ENCODE peak calls at places on chromosomes 2 and 18, in seven cellular contexts. I is EL; T is AG09309; W is NCI-H1694 treated with DMSO at 0.1 percent for 48 hours; V is HTR-8/SVneo; F is stimulated activated CD4-positive, alpha-beta T cell treated with anti-CD3 and anti-CD28 coated beads, Interleukin-4, amount 100 ng/mL, for 48 hours; B is cerebellum. P is an unnamed sample.
A peak's percentile ranks its signal among the peaks of the same experiment; 100 is the strongest.

GRCh38 chr2:73069041-73069854 is 2.3 kb downstream of the SFXN5 start:
- DNase-seq in I (no peak), T (no peak), W (no peak), V (no peak), F (no peak), B (no peak), P (no peak)

GRCh38 chr2:8676191-8676914 is 5.5 kb upstream of the ID2 start:
- DNase-seq in I (peak; percentile 74), T (no peak), W (no peak), V (no peak), F (no peak), B (peak; percentile 50), P (no peak)

GRCh38 chr18:10329116-10329515 is 125.3 kb upstream of the APCDD1 start:
- DNase-seq in I (peak; percentile 13), T (no peak), W (no peak), V (no peak), F (no peak), B (no peak), P (no peak)

GRCh38 chr18:31513189-31513907 is 15.4 kb downstream of the DSG2 start:
- DNase-seq in I (no peak), T (no peak), W (no peak), V (peak; percentile 51), F (no peak), B (no peak), P (peak; percentile 58)

GRCh38 chr2:100722125-100722524 is 97.8 kb upstream of the NPAS2 start:
- DNase-seq in I (no peak), T (no peak), W (no peak), V (no peak), F (no peak), B (no peak), P (no peak)

GRCh38 chr2:109481599-109481998 is 132.2 kb downstream of the SEPTIN10 start:
- DNase-seq in I (no peak), T (no peak), W (no peak), V (no peak), F (no peak), B (no peak), P (no peak)

GRCh38 chr2:59000796-59001195 is 759.7 kb upstream of the FANCL start:
- DNase-seq in I (no peak), T (no peak), W (no peak), V (no peak), F (no peak), B (no peak), P (no peak)

GRCh38 chr18:80130555-80130954 is 21.5 kb downstream of the ADNP2 start:
- DNase-seq in I (no peak), T (no peak), W (no peak), V (no peak), F (no peak), B (no peak), P (no peak)

GRCh38 chr18:68494802-68495560 is 219.9 kb downstream of the TMX3 start:
- DNase-seq in I (peak; percentile 83), T (peak; percentile 89), W (no peak), V (peak; percentile 44), F (no peak), B (no peak), P (peak; percentile 37)

GRCh38 chr2:232030229-232030628 is 68.7 kb downstream of the DIS3L2 start:
- DNase-seq in I (no peak), T (no peak), W (peak; percentile 5), V (no peak), F (no peak), B (no peak), P (no peak)

GRCh38 chr2:29011650-29012060 is 30.6 kb downstream of the TOGARAM2 start:
- DNase-seq in I (no peak), T (no peak), W (peak; percentile 42), V (no peak), F (peak; percentile 30), B (peak; percentile 22), P (no peak)

GRCh38 chr2:178128836-178129630 is 16.8 kb downstream of the RBM45 start:
- DNase-seq in I (no peak), T (no peak), W (no peak), V (no peak), F (no peak), B (no peak), P (no peak)

GRCh38 chr2:98647636-98648035 is 39.2 kb downstream of the UNC50 start:
- DNase-seq in I (peak; percentile 43), T (no peak), W (no peak), V (peak; percentile 12), F (no peak), B (no peak), P (peak; percentile 94)

GRCh38 chr2:73594241-73594640 is 48.0 kb downstream of the NAT8 start:
- DNase-seq in I (peak; percentile 22), T (no peak), W (no peak), V (no peak), F (no peak), B (no peak), P (no peak)

GRCh38 chr2:17816396-17817245 is at the start of gene MSGN1:
- DNase-seq in I (no peak), T (no peak), W (no peak), V (no peak), F (no peak), B (no peak), P (no peak)

GRCh38 chr18:46281185-46282176 is 177.3 kb downstream of the HAUS1 start:
- DNase-seq in I (peak; percentile 75), T (peak; percentile 32), W (peak; percentile 72), V (peak; percentile 48), F (peak; percentile 46), B (peak; percentile 72), P (no peak)

GRCh38 chr2:65329551-65329950 is 101.9 kb downstream of the ACTR2 start:
- DNase-seq in I (no peak), T (no peak), W (peak; percentile 93), V (no peak), F (no peak), B (no peak), P (no peak)

GRCh38 chr2:44155577-44156446 is 12.9 kb upstream of the PPM1B start:
- DNase-seq in I (no peak), T (no peak), W (no peak), V (peak; percentile 19), F (no peak), B (no peak), P (no peak)

GRCh38 chr2:70714141-70714905 is 53.7 kb downstream of the ADD2 start:
- DNase-seq in I (no peak), T (no peak), W (no peak), V (no peak), F (no peak), B (no peak), P (no peak)

GRCh38 chr2:71609958-71610357 is 156.6 kb downstream of the DYSF start:
- DNase-seq in I (peak; percentile 27), T (peak; percentile 23), W (peak; percentile 62), V (peak; percentile 64), F (no peak), B (peak; percentile 54), P (peak; percentile 4)

GRCh38 chr2:9288681-9289338 is 82.2 kb downstream of the ASAP2 start:
- DNase-seq in I (peak; percentile 67), T (no peak), W (no peak), V (no peak), F (no peak), B (no peak), P (no peak)

GRCh38 chr2:202002381-202002780 is 31.3 kb upstream of the FZD7 start:
- DNase-seq in I (no peak), T (no peak), W (no peak), V (no peak), F (no peak), B (no peak), P (no peak)

GRCh38 chr18:60100805-60101204 is 201.0 kb downstream of the PMAIP1 start:
- DNase-seq in I (no peak), T (no peak), W (no peak), V (no peak), F (no peak), B (no peak), P (no peak)

GRCh38 chr18:63795611-63796010 is 20.4 kb downstream of the SERPINB7 start:
- DNase-seq in I (no peak), T (no peak), W (no peak), V (no peak), F (no peak), B (no peak), P (no peak)

GRCh38 chr2:128563348-128563687 is 244.7 kb upstream of the HS6ST1 start:
- DNase-seq in I (peak; percentile 94), T (peak; percentile 93), W (no peak), V (no peak), F (no peak), B (peak; percentile 79), P (peak; percentile 33)

GRCh38 chr2:54466880-54467279 is 10.8 kb downstream of the SPTBN1 start:
- DNase-seq in I (no peak), T (no peak), W (no peak), V (no peak), F (no peak), B (no peak), P (no peak)

GRCh38 chr18:13973061-13973460 is 57.7 kb upstream of the MC2R start:
- DNase-seq in I (no peak), T (no peak), W (no peak), V (no peak), F (no peak), B (no peak), P (no peak)

GRCh38 chr2:11499081-11499743 is 33.3 kb upstream of the E2F6 start:
- DNase-seq in I (no peak), T (no peak), W (no peak), V (no peak), F (no peak), B (no peak), P (no peak)

GRCh38 chr18:35378206-35378795 is 1.2 kb upstream of the ZNF396 start:
- DNase-seq in I (peak; percentile 49), T (peak; percentile 18), W (no peak), V (no peak), F (no peak), B (no peak), P (no peak)

GRCh38 chr2:58313926-58314325 is 72.8 kb upstream of the FANCL start:
- DNase-seq in I (no peak), T (no peak), W (no peak), V (peak; percentile 2), F (no peak), B (no peak), P (no peak)

GRCh38 chr2:135093192-135093591 is 41.1 kb downstream of the RAB3GAP1 start:
- DNase-seq in I (no peak), T (no peak), W (no peak), V (no peak), F (no peak), B (no peak), P (no peak)

GRCh38 chr18:35127201-35127600 is 86.0 kb downstream of the MAPRE2 start:
- DNase-seq in I (peak; percentile 11), T (no peak), W (no peak), V (no peak), F (no peak), B (no peak), P (no peak)

GRCh38 chr2:61951876-61952275 is 46.4 kb downstream of the COMMD1 start:
- DNase-seq in I (no peak), T (no peak), W (no peak), V (no peak), F (no peak), B (no peak), P (no peak)

GRCh38 chr18:7663305-7664023 is 96.3 kb downstream of the PTPRM start:
- DNase-seq in I (no peak), T (no peak), W (no peak), V (no peak), F (no peak), B (no peak), P (no peak)

P was measured in HS-5.